ENCODE peak calls at places on chromosomes 3 and 15, in five cellular contexts. U is osteocyte, G is epithelial cell of esophagus, N is hypothalamus, A is AML-193. B is an unnamed sample.

GRCh38 chr3:173037840-173038483 is 103.1 kb downstream of the SPATA16 start:
- DNase-seq in U (no peak), N (no peak), G (peak; percentile 10), A (no peak), B (no peak)

GRCh38 chr3:40704224-40704623 is 179.5 kb downstream of the ZNF621 start:
- DNase-seq in U (no peak), A (no peak), N (no peak), G (no peak), B (no peak)

GRCh38 chr3:171494457-171495109 is 34.4 kb upstream of the TNIK start:
- DNase-seq in U (no peak), A (no peak), N (no peak), G (no peak), B (no peak)

GRCh38 chr15:91068436-91068835 is 31.6 kb upstream of the SV2B start:
- DNase-seq in A (no peak), N (no peak), U (no peak), G (peak; percentile 75), B (no peak)

GRCh38 chr3:182464513-182465145 is 328.7 kb upstream of the ATP11B start:
- DNase-seq in A (no peak), U (no peak), G (no peak), N (no peak), B (no peak)

GRCh38 chr3:45417949-45418847 is 29.8 kb downstream of the LARS2 start:
- DNase-seq in A (no peak), N (no peak), G (peak; percentile 84), U (no peak), B (no peak)

GRCh38 chr3:67790043-67790442 is 135.6 kb upstream of the SUCLG2 start:
- DNase-seq in N (peak; percentile 5), A (peak; percentile 45), G (peak; percentile 56), U (no peak), B (no peak)

GRCh38 chr15:75483106-75483505 is 31.6 kb upstream of the SIN3A start:
- DNase-seq in U (no peak), A (no peak), N (no peak), G (no peak), B (no peak)

GRCh38 chr15:77482570-77482969 is 61.9 kb downstream of the HMG20A start:
- DNase-seq in N (no peak), A (no peak), U (no peak), G (peak; percentile 50), B (no peak)

GRCh38 chr3:177294221-177294620 is 96.9 kb upstream of the TBL1XR1 start:
- DNase-seq in G (peak; percentile 98), A (no peak), U (no peak), N (no peak), B (no peak)

GRCh38 chr3:52313774-52314188 is 2.3 kb upstream of the DNAH1 start:
- DNase-seq in G (no peak), N (no peak), U (no peak), A (no peak), B (no peak)

GRCh38 chr3:169764453-169765280 is at the start of gene TERC:
- DNase-seq in U (no peak), N (peak; percentile 87), G (peak; percentile 90), A (peak; percentile 91), B (peak; percentile 98)

GRCh38 chr3:132135628-132136333 is 101.0 kb upstream of the CPNE4 start:
- DNase-seq in U (no peak), A (no peak), G (peak; percentile 98), N (no peak), B (no peak)

GRCh38 chr3:42980209-42980608 is 1.1 kb downstream of the GASK1A start:
- DNase-seq in U (no peak), N (no peak), G (no peak), A (no peak), B (no peak)

GRCh38 chr3:183527421-183527979 is 28.0 kb downstream of the KLHL6 start:
- DNase-seq in U (no peak), A (no peak), G (no peak), N (no peak), B (no peak)

GRCh38 chr3:126784254-126784653 is 80.2 kb downstream of the CHCHD6 start:
- DNase-seq in N (no peak), A (no peak), G (no peak), U (no peak), B (no peak)

GRCh38 chr3:7144696-7145308 is 283.9 kb downstream of the GRM7 start:
- DNase-seq in U (no peak), N (no peak), G (peak; percentile 13), A (peak; percentile 5), B (no peak)

GRCh38 chr15:101138913-101139880 is 112.7 kb downstream of the CHSY1 start:
- DNase-seq in U (no peak), A (no peak), N (no peak), G (no peak), B (no peak)

GRCh38 chr15:45618813-45619212 is 16.0 kb upstream of the SQOR start:
- DNase-seq in N (no peak), A (peak; percentile 18), U (no peak), G (no peak), B (no peak)

GRCh38 chr3:17745301-17745700 is 2.9 kb upstream of the TBC1D5 start:
- DNase-seq in A (no peak), U (no peak), N (no peak), G (no peak), B (no peak)

GRCh38 chr3:172846706-172847105 is 96.2 kb downstream of the ECT2 start:
- DNase-seq in U (no peak), G (peak; percentile 76), N (no peak), A (no peak), B (no peak)

GRCh38 chr15:63374686-63375520 is 6.7 kb downstream of the CA12 start:
- DNase-seq in N (peak; percentile 28), G (peak; percentile 71), U (no peak), A (peak; percentile 42), B (peak; percentile 56)

GRCh38 chr3:122572940-122573412 is 4.5 kb upstream of the PARP15 start:
- DNase-seq in A (peak; percentile 39), N (no peak), U (no peak), G (peak; percentile 75), B (no peak)

GRCh38 chr3:190369701-190370295 is 18.2 kb upstream of the CLDN16 start:
- DNase-seq in U (no peak), A (no peak), G (peak; percentile 97), N (no peak), B (no peak)

GRCh38 chr15:41501191-41501917 is 7.7 kb downstream of the ITPKA start:
- DNase-seq in N (no peak), G (peak; percentile 37), U (no peak), A (no peak), B (no peak)